ENCODE peak calls at places on chromosome 4, in ten cellular contexts. M is hepatocyte, O is Karpas-422, E is neural progenitor cell, H is astrocyte, W is PC-3, B is IMR-90, S is H9, J is GM12878, Y is PC-9. V is an unnamed sample. For H3K27me3, the result is how much of the 10 kb centered on the place peaks cover.

GRCh38 chr4:72975488-72975784 is 94.1 kb downstream of the COX18 start:
- DNase-seq in M (no peak), O (no peak), E (no peak), H (peak), W (peak), B (peak), S (no peak), J (no peak), Y (no peak), V (peak)

GRCh38 chr4:170004656-170005250 is 21.4 kb downstream of the MFAP3L start:
- DNase-seq in M (no peak), O (no peak), E (peak), H (peak), W (no peak), B (no peak), S (no peak), J (no peak), Y (no peak), V (no peak)

GRCh38 chr4:61995717-61996337 is 795.7 kb downstream of the ADGRL3 start:
- DNase-seq in M (no peak), O (no peak), E (no peak), H (peak), W (no peak), B (no peak), S (no peak), J (no peak), Y (no peak), V (peak)

GRCh38 chr4:123477804-123478209 is 81.2 kb downstream of the SPRY1 start:
- DNase-seq in M (no peak), O (no peak), E (no peak), H (peak), W (no peak), B (peak), S (no peak), J (no peak), Y (no peak), V (peak)

GRCh38 chr4:124907881-124908280 is 195.3 kb upstream of the ANKRD50 start:
- DNase-seq in M (no peak), O (no peak), E (no peak), H (peak), W (peak), B (peak), S (no peak), J (no peak), Y (no peak), V (peak)

GRCh38 chr4:149549911-149550310 is 265.7 kb downstream of the IQCM start:
- DNase-seq in M (peak), O (no peak), E (peak), H (peak), W (peak), B (no peak), S (peak), J (no peak), Y (no peak), V (peak)

GRCh38 chr4:11743236-11743635 is 314.5 kb upstream of the HS3ST1 start:
- DNase-seq in M (no peak), O (no peak), E (no peak), H (peak), W (no peak), B (peak), S (no peak), J (no peak), Y (no peak), V (peak)

GRCh38 chr4:27463816-27464215 is 603.2 kb downstream of the STIM2 start:
- DNase-seq in M (no peak), O (no peak), E (no peak), H (peak), W (peak), B (peak), S (no peak), J (no peak), Y (no peak), V (peak)

GRCh38 chr4:972651-973424 is 531 bp downstream of the DGKQ start:
- DNase-seq in M (peak), O (peak), E (peak), H (no peak), W (peak), B (no peak), S (no peak), J (no peak), Y (no peak), V (no peak)

GRCh38 chr4:159282944-159283343 is 180.1 kb downstream of the RAPGEF2 start:
- DNase-seq in M (no peak), O (no peak), E (no peak), H (no peak), W (no peak), B (no peak), S (no peak), J (no peak), Y (no peak), V (no peak)

DNA sequence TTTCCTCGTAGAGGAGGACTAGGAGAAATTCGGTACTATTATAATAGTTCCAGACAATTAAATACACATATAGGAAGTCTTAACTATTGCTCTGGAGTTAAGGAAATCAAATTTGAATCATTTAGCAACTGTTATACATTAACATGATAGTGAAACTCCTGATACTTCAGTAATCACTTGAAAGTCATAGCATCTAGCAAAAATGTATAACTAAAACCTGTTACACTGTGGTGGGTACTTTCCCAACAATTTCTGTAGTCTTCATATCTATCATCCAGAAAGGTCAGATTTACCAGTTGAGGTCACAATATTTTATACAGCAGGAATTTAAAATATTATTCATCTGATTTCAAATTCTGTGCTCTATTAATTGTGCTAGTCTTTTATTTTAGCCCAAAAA is 669.6 kb upstream of the PCDH10 start:
- DNase-seq in M (no peak), O (no peak), E (no peak), H (no peak), W (no peak), B (no peak), S (no peak), J (no peak), Y (no peak), V (no peak)
- H3K27me3 ChIP-seq in M (under half), O (under half), E (under half), H (under half), W (under half), B (under half), S (under half), J (under half), Y (under half), V (under half)

DNA sequence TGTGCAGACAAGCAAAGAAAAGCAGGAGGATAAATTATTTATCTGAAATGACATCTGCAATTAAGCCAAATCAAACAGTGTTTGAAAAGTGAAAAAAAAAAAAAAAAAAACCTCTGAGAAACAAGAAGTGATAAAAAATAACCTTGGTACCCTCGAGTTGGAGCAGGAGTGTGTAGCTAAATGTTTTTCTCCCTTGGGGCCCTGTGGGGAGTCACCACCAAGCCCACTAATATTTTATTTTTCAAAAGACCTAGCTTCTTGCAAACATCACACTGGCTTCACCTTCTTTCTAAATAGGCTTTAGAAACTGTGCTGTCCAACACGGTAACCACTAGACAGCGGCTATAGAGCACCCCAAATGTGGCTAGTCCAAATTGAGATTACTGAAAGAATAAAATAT is 47.7 kb downstream of the SNX25 start:
- DNase-seq in M (no peak), O (no peak), E (no peak), H (no peak), W (no peak), B (no peak), S (no peak), J (no peak), Y (no peak), V (no peak)
- H3K4me2 ChIP-seq in M (no peak), O (peak), E (no peak), H (peak), W (peak), B (no peak), S (no peak), J (no peak), Y (no peak), V (no peak)

DNA sequence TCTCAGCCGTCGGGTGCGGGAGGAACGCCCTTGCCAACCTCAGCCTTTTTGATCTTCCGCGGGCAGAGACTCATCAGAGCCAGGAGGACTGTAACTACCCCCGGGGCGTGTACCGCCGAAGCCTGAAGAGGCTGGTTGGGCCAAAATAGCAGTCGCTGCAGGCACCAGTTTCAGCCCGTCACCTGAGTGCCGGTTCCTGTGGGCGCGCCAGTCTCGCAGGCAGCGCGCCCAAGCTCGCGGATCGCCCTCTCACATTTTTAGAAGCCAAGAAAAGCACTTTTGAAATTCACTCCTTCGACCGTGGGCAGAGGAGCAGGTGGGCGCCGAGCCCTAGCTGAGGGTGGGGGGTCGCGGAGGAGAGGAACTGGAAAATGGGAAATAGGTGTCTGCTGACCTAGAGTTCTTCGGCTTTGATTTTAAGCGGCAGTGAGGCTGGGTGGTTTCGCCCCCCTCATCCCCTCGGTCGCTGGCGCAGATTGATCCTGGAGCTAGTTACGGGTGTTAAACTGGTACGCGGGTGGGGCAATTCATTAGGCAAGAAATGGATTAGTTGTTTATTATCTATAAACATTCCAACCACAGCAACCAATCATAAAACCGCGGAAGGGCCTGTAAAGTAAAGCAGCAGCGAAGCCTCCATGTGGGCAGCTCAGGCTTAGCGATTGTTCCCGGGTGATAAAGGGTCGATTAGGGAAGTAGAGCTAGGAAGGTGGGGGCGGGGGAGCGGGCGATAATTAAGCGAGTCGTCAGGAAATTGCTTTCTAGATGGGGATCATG is 69.2 kb downstream of the FBXO8 start:
- DNase-seq in M (peak), O (no peak), E (peak), H (no peak), W (no peak), B (no peak), S (peak), J (no peak), Y (no peak), V (peak)
- H3K27me3 ChIP-seq in M (half or more), O (under half), E (half or more), H (half or more), W (under half), B (half or more), S (half or more), J (under half), Y (under half), V (under half)

DNA sequence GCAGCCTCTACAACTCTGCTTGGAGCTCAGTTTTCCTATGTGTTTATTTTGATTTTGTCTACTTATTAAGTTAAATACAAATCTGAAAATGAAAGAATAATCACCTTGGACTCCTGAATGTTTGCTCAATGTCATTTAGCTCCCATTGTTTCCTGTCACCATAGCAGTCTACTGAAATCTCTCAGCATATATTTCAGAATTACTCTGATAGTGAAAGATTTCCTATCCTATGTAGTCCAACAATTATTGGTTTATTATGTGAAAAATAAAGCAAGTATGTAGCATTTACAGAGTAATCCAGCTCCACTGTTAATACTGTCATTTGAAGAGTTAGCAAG is 168.4 kb downstream of the CBR4 start:
- DNase-seq in M (no peak), O (no peak), E (no peak), H (no peak), W (no peak), B (no peak), S (no peak), J (no peak), Y (no peak), V (no peak)
- H3K4me2 ChIP-seq in M (peak), O (no peak), E (no peak), H (no peak), W (no peak), B (peak), S (peak), J (no peak), Y (no peak), V (peak)

GRCh38 chr4:142293536-142293935 is 552.6 kb downstream of the INPP4B start:
- DNase-seq in M (no peak), O (no peak), E (no peak), H (peak), W (peak), B (peak), S (no peak), J (no peak), Y (no peak), V (peak)
- H3K27me3 ChIP-seq in M (under half), O (under half), E (under half), H (under half), W (under half), B (under half), S (under half), J (under half), Y (under half), V (under half)

DNA sequence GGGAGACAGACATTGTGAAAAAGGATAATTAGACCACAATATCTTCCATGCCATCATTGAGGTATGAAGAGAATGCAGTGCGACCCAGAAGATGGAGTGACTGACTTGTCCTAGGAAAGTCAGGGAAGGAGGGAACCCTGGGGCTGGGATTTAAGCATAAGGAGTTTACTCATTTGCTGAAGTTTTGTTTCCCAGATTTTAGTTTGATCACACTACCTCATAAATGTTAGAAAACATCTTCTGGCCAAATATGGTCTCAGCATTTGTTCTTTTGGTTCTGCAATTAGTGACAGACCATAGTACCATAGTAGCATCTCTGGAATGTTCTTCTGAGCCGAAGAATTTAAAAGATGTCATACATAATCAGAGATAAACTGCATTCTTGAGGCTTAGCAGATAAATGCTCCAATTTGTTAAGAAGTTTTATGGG is 96.5 kb upstream of the PGRMC2 start:
- DNase-seq in M (no peak), O (no peak), E (no peak), H (peak), W (no peak), B (peak), S (no peak), J (no peak), Y (no peak), V (peak)
- H3K4me2 ChIP-seq in M (no peak), O (no peak), E (no peak), H (peak), W (no peak), B (peak), S (no peak), J (no peak), Y (no peak), V (no peak)

DNA sequence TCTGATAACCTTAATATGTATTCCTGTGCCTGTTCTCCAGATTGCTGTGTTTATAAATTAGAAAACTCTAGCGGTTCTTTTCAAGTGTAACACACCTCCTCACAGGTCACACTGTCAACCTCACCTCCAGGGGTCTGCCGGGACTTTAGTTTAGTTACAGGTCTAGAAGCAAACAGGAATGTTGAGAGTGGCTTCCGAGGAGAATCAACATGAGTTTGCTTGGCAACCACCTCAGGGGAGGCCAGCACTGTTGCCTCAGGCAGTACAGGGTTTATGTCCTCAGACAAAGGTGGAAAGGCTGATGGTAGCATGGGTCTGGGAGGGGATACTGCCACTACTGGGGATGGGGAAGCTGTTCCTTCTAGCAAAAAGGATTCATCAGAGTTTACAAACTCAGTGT is 438.0 kb downstream of the DTHD1 start:
- DNase-seq in M (no peak), O (no peak), E (no peak), H (no peak), W (no peak), B (no peak), S (no peak), J (no peak), Y (no peak), V (no peak)
- H3K27me3 ChIP-seq in M (under half), O (under half), E (under half), H (under half), W (under half), B (under half), S (under half), J (under half), Y (under half), V (under half)

GRCh38 chr4:174540175-174540574 is 17.9 kb upstream of the HPGD start:
- DNase-seq in M (no peak), O (no peak), E (no peak), H (no peak), W (no peak), B (no peak), S (no peak), J (no peak), Y (no peak), V (no peak)
- H3K4me2 ChIP-seq in M (no peak), O (no peak), E (no peak), H (no peak), W (no peak), B (no peak), S (no peak), J (no peak), Y (no peak), V (no peak)

GRCh38 chr4:4855293-4856070 is 4.0 kb upstream of the MSX1 start:
- DNase-seq in M (no peak), O (no peak), E (peak), H (no peak), W (no peak), B (no peak), S (no peak), J (no peak), Y (no peak), V (no peak)
- H3K27me3 ChIP-seq in M (half or more), O (under half), E (half or more), H (under half), W (under half), B (under half), S (half or more), J (under half), Y (under half), V (under half)